ENCODE peak calls at places on chromosome 19, in seven cellular contexts. C, N, X, Y, E, K and J are unnamed samples.

GRCh38 chr19:1399745-1400144 is 1.6 kb downstream of the GAMT start:
- DNase-seq in C (no peak), N (no peak), X (no peak), Y (no peak), E (no peak), K (no peak), J (no peak)

GRCh38 chr19:33379151-33379829 is 5.8 kb downstream of the CEBPG start:
- DNase-seq in C (no peak), N (no peak), X (no peak), Y (no peak), E (no peak), K (no peak), J (no peak)

GRCh38 chr19:18023596-18024212 is 15.7 kb downstream of the ARRDC2 start:
- DNase-seq in C (peak; percentile 82), N (no peak), X (peak; percentile 77), Y (peak; percentile 76), E (peak; percentile 88), K (peak; percentile 81), J (peak; percentile 39)

GRCh38 chr19:6632002-6632621 is 37.8 kb downstream of the TNFSF14 start:
- DNase-seq in C (peak; percentile 90), N (peak; percentile 83), X (peak; percentile 85), Y (peak; percentile 81), E (peak; percentile 67), K (peak; percentile 49), J (peak; percentile 69)

GRCh38 chr19:18769989-18770528 is 21.0 kb downstream of the COMP start:
- DNase-seq in C (no peak), N (no peak), X (no peak), Y (no peak), E (no peak), K (no peak), J (no peak)

GRCh38 chr19:47511128-47511517 is 3.7 kb downstream of the NAPA start:
- DNase-seq in C (no peak), N (no peak), X (no peak), Y (no peak), E (no peak), K (no peak), J (no peak)

GRCh38 chr19:1860133-1860775 is 3.1 kb downstream of the KLF16 start:
- DNase-seq in C (no peak), N (no peak), X (peak; percentile 80), Y (no peak), E (peak; percentile 76), K (peak; percentile 56), J (peak; percentile 78)

GRCh38 chr19:34996978-34997640 is 3.0 kb upstream of the GRAMD1A start:
- DNase-seq in C (no peak), N (no peak), X (no peak), Y (no peak), E (no peak), K (no peak), J (no peak)

GRCh38 chr19:13099073-13099999 is 3.3 kb downstream of the LYL1 start:
- DNase-seq in C (peak; percentile 72), N (peak; percentile 68), X (peak; percentile 88), Y (peak; percentile 82), E (peak; percentile 74), K (peak; percentile 71), J (peak; percentile 71)

GRCh38 chr19:6260912-6261636 is 18.7 kb downstream of the MLLT1 start:
- DNase-seq in C (no peak), N (peak; percentile 34), X (no peak), Y (no peak), E (no peak), K (no peak), J (no peak)

GRCh38 chr19:5792224-5792623 is 1.3 kb upstream of the DUS3L start:
- DNase-seq in C (no peak), N (no peak), X (no peak), Y (no peak), E (no peak), K (no peak), J (peak; percentile 38)

GRCh38 chr19:7673995-7674667 is 2.8 kb upstream of the MCEMP1 start:
- DNase-seq in C (no peak), N (no peak), X (no peak), Y (peak; percentile 24), E (peak; percentile 68), K (no peak), J (peak; percentile 63)

GRCh38 chr19:46976845-46977320 is 42.8 kb upstream of the NPAS1 start:
- DNase-seq in C (no peak), N (no peak), X (no peak), Y (no peak), E (peak; percentile 69), K (no peak), J (peak; percentile 93)

GRCh38 chr19:4373601-4374441 is 26.5 kb downstream of the SH3GL1 start:
- DNase-seq in C (no peak), N (no peak), X (no peak), Y (no peak), E (no peak), K (no peak), J (peak; percentile 78)

GRCh38 chr19:40567040-40567749 is 9.5 kb upstream of the SHKBP1 start:
- DNase-seq in C (no peak), N (no peak), X (no peak), Y (no peak), E (peak; percentile 16), K (no peak), J (no peak)

GRCh38 chr19:55605637-55606470 is at the start of gene ZNF865:
- DNase-seq in C (peak; percentile 64), N (peak; percentile 62), X (peak; percentile 79), Y (peak; percentile 82), E (peak; percentile 91), K (peak; percentile 58), J (peak; percentile 81)

GRCh38 chr19:4328243-4328990 is 10.2 kb downstream of the STAP2 start:
- DNase-seq in C (peak; percentile 78), N (peak; percentile 97), X (peak; percentile 96), Y (peak; percentile 82), E (peak; percentile 82), K (peak; percentile 91), J (peak; percentile 92)

GRCh38 chr19:38949580-38950367 is 19.0 kb downstream of the MRPS12 start:
- DNase-seq in C (peak; percentile 40), N (peak; percentile 82), X (peak; percentile 77), Y (no peak), E (peak; percentile 91), K (peak; percentile 61), J (peak; percentile 44)

GRCh38 chr19:5109560-5109959 is 140.6 kb downstream of the KDM4B start:
- DNase-seq in C (no peak), N (no peak), X (no peak), Y (no peak), E (no peak), K (no peak), J (no peak)

GRCh38 chr19:36058481-36059179 is 3.9 kb downstream of the WDR62 start:
- DNase-seq in C (no peak), N (no peak), X (no peak), Y (no peak), E (no peak), K (no peak), J (no peak)

GRCh38 chr19:38664503-38665211 is 17.2 kb downstream of the ACTN4 start:
- DNase-seq in C (no peak), N (no peak), X (no peak), Y (no peak), E (no peak), K (no peak), J (no peak)